ENCODE peak calls at places on chromosomes 4 and X, in seven cellular contexts. S is A549; M is ovary; A is HuH-7.5; Y is right cardiac atrium; X is stimulated activated CD4-positive, alpha-beta T cell treated with anti-CD3 and anti-CD28 coated beads, Interleukin-1b, Interleukin-23, amount 100 ng/mL, for 48 hours; P is Panc1. W is an unnamed sample.

GRCh38 chr4:10123227-10124101 is 6.9 kb upstream of the WDR1 start:
- DNase-seq in S (no peak), M (no peak), A (no peak), Y (no peak), X (peak), P (no peak), W (no peak)

GRCh38 chrX:18607966-18608365 is 63.9 kb downstream of the RS1 start:
- DNase-seq in S (no peak), M (no peak), A (no peak), Y (no peak), X (no peak), P (no peak), W (no peak)

GRCh38 chr4:74473155-74473811 is 28.3 kb downstream of the AREG start:
- DNase-seq in S (peak), M (no peak), A (no peak), Y (no peak), X (no peak), P (no peak), W (peak)

GRCh38 chr4:100721077-100721476 is 203.3 kb upstream of the EMCN start:
- DNase-seq in S (no peak), M (no peak), A (no peak), Y (no peak), X (no peak), P (no peak), W (no peak)

GRCh38 chr4:184255917-184256642 is 38.4 kb upstream of the ENPP6 start:
- DNase-seq in S (no peak), M (no peak), A (no peak), Y (no peak), X (no peak), P (no peak), W (no peak)

GRCh38 chr4:19381068-19381467 is 870.6 kb upstream of the SLIT2 start:
- DNase-seq in S (no peak), M (no peak), A (no peak), Y (no peak), X (no peak), P (no peak), W (peak)

GRCh38 chr4:55838356-55838755 is 15.1 kb upstream of the EXOC1 start:
- DNase-seq in S (no peak), M (no peak), A (no peak), Y (no peak), X (no peak), P (no peak), W (no peak)

GRCh38 chr4:3868146-3868840 is 102.1 kb downstream of the ADRA2C start:
- DNase-seq in S (no peak), M (no peak), A (no peak), Y (no peak), X (no peak), P (no peak), W (no peak)

GRCh38 chrX:13863326-13863725 is 46.4 kb upstream of the GPM6B start:
- DNase-seq in S (no peak), M (no peak), A (no peak), Y (no peak), X (no peak), P (no peak), W (no peak)

GRCh38 chr4:44629280-44629866 is 22.1 kb downstream of the YIPF7 start:
- DNase-seq in S (peak), M (no peak), A (peak), Y (no peak), X (peak), P (peak), W (peak)

GRCh38 chr4:44056721-44057151 is 391.9 kb downstream of the KCTD8 start:
- DNase-seq in S (no peak), M (no peak), A (no peak), Y (no peak), X (no peak), P (no peak), W (peak)

GRCh38 chrX:83771664-83772063 is 89.3 kb upstream of the CYLC1 start:
- DNase-seq in S (no peak), M (no peak), A (no peak), Y (no peak), X (no peak), P (no peak), W (no peak)

GRCh38 chr4:132642196-132642817 is 506.8 kb upstream of the PCDH10 start:
- DNase-seq in S (peak), M (no peak), A (peak), Y (no peak), X (no peak), P (peak), W (peak)

GRCh38 chrX:23908219-23909003 is 605 bp downstream of the CXorf58 start:
- DNase-seq in S (no peak), M (no peak), A (no peak), Y (no peak), X (no peak), P (no peak), W (no peak)

GRCh38 chr4:76538296-76538695 is 103.3 kb downstream of the SHROOM3 start:
- DNase-seq in S (no peak), M (no peak), A (no peak), Y (no peak), X (no peak), P (no peak), W (no peak)

GRCh38 chr4:53580301-53580700 is 11.0 kb downstream of the LNX1 start:
- DNase-seq in S (no peak), M (no peak), A (no peak), Y (no peak), X (no peak), P (no peak), W (no peak)

GRCh38 chrX:10656214-10656613 is 35.8 kb upstream of the MID1 start:
- DNase-seq in S (no peak), M (no peak), A (no peak), Y (no peak), X (no peak), P (no peak), W (no peak)

GRCh38 chrX:110286126-110286525 is 31.8 kb downstream of the AMMECR1 start:
- DNase-seq in S (peak), M (no peak), A (no peak), Y (no peak), X (no peak), P (no peak), W (peak)

GRCh38 chr4:184150102-184150839 is 67.4 kb downstream of the ENPP6 start:
- DNase-seq in S (no peak), M (no peak), A (peak), Y (no peak), X (no peak), P (no peak), W (no peak)

GRCh38 chr4:105560488-105560887 is 8.1 kb downstream of the ARHGEF38 start:
- DNase-seq in S (no peak), M (no peak), A (no peak), Y (no peak), X (no peak), P (no peak), W (no peak)

GRCh38 chr4:163395055-163395454 is 51.4 kb downstream of the NPY5R start:
- DNase-seq in S (no peak), M (no peak), A (no peak), Y (no peak), X (no peak), P (no peak), W (peak)

GRCh38 chr4:163505374-163505773 is 10.9 kb downstream of the TMA16 start:
- DNase-seq in S (no peak), M (no peak), A (no peak), Y (no peak), X (no peak), P (no peak), W (no peak)

GRCh38 chrX:111376897-111377601 is 34.9 kb downstream of the DCX start:
- DNase-seq in S (no peak), M (no peak), A (no peak), Y (no peak), X (no peak), P (no peak), W (no peak)

GRCh38 chr4:146096374-146096773 is 79.1 kb upstream of the LSM6 start:
- DNase-seq in S (no peak), M (no peak), A (no peak), Y (no peak), X (no peak), P (no peak), W (no peak)

GRCh38 chr4:121706595-121707021 is 9.8 kb upstream of the ANXA5 start:
- DNase-seq in S (no peak), M (no peak), A (no peak), Y (no peak), X (peak), P (no peak), W (peak)

GRCh38 chrX:136214551-136214950 is 36.6 kb downstream of the MAP7D3 start:
- DNase-seq in S (no peak), M (no peak), A (no peak), Y (no peak), X (no peak), P (no peak), W (peak)

GRCh38 chrX:117977521-117977920 is 139.1 kb downstream of the KLHL13 start:
- DNase-seq in S (no peak), M (no peak), A (no peak), Y (no peak), X (no peak), P (no peak), W (no peak)

GRCh38 chrX:51891821-51892551 is 1.4 kb upstream of the MAGED1 start:
- DNase-seq in S (no peak), M (peak), A (no peak), Y (peak), X (no peak), P (no peak), W (no peak)

GRCh38 chr4:150173420-150173819 is 95.2 kb downstream of the DCLK2 start:
- DNase-seq in S (no peak), M (no peak), A (no peak), Y (no peak), X (no peak), P (no peak), W (no peak)

GRCh38 chr4:9608300-9608699 is 164.1 kb downstream of the DEFB131A start:
- DNase-seq in S (no peak), M (no peak), A (no peak), Y (no peak), X (no peak), P (no peak), W (no peak)